ENCODE peak calls at places on chromosomes 6 and 20, in nine cellular contexts. I, S, Q, F, P, E, O, H and B are unnamed samples.

GRCh38 chr6:112360498-112360897 is 13.4 kb downstream of the RFPL4B start:
- DNase-seq in P (no peak), F (no peak), H (peak; percentile 44), Q (no peak), E (no peak), O (no peak), I (no peak), S (no peak), B (no peak)

GRCh38 chr6:39362487-39362865 is 40.0 kb upstream of the KCNK16 start:
- DNase-seq in I (peak; percentile 50), E (no peak), F (no peak), Q (no peak), O (no peak), S (no peak), H (no peak), P (no peak), B (peak; percentile 52)

GRCh38 chr6:52417675-52418111 is 2.4 kb upstream of the EFHC1 start:
- DNase-seq in I (no peak), P (no peak), E (no peak), S (no peak), H (peak; percentile 90), O (no peak), F (peak; percentile 36), Q (no peak), B (peak; percentile 81)

GRCh38 chr20:40980106-40980827 is 48.4 kb upstream of the TOP1 start:
- DNase-seq in S (no peak), E (no peak), F (no peak), H (no peak), O (no peak), P (no peak), Q (no peak), I (no peak), B (peak; percentile 44)

GRCh38 chr20:53676987-53677386 is 83.3 kb upstream of the ZNF217 start:
- DNase-seq in F (no peak), O (no peak), S (no peak), H (no peak), Q (no peak), P (no peak), E (no peak), I (no peak), B (no peak)

GRCh38 chr20:36179170-36179945 is 24.8 kb downstream of the EPB41L1 start:
- DNase-seq in Q (no peak), H (no peak), P (no peak), O (no peak), S (no peak), E (no peak), I (no peak), F (no peak), B (peak; percentile 77)

GRCh38 chr6:36848658-36849441 is 9.6 kb upstream of the CPNE5 start:
- DNase-seq in F (peak; percentile 75), P (peak; percentile 67), S (peak; percentile 83), I (no peak), Q (peak; percentile 65), E (no peak), H (no peak), O (peak; percentile 79), B (peak; percentile 25)

GRCh38 chr20:43923322-43923721 is 8.7 kb downstream of the TOX2 start:
- DNase-seq in E (no peak), S (no peak), O (no peak), F (no peak), I (no peak), P (no peak), Q (peak; percentile 24), H (no peak), B (no peak)

GRCh38 chr6:32974541-32975308 is 6.3 kb downstream of the BRD2 start:
- DNase-seq in I (no peak), P (no peak), O (no peak), H (no peak), Q (no peak), S (no peak), F (no peak), E (no peak), B (peak; percentile 84)

GRCh38 chr6:32977272-32977952 is 9.0 kb downstream of the BRD2 start:
- DNase-seq in P (no peak), H (no peak), O (no peak), F (no peak), I (no peak), Q (no peak), E (no peak), S (no peak), B (no peak)

GRCh38 chr6:32976334-32977069 is 8.1 kb downstream of the BRD2 start:
- DNase-seq in E (no peak), I (no peak), H (no peak), O (no peak), Q (no peak), F (no peak), P (no peak), S (no peak), B (no peak)

GRCh38 chr6:32973934-32974333 is 5.5 kb downstream of the BRD2 start:
- DNase-seq in F (no peak), I (no peak), O (no peak), P (no peak), H (peak; percentile 64), E (no peak), Q (no peak), S (no peak), B (peak; percentile 89)

DNA sequence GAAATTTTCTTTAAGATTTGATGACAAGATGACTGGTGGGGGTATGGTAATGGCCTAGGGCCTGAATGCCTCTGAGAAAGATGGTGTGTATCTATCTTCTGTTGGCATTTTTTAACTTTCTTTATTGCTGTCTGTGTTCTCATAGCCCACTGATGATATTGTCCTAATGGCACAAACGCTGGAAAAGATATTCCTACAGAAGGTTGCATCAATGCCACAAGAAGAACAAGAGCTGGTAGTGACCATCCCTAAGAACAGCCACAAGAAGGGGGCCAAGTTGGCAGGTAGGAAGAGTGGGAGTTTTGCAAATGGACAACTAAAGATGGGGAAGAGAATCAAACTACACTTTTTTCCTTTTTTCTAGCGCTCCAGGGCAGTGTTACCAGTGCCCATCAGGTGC is 7.5 kb downstream of the BRD2 start:
- DNase-seq in P (no peak), O (no peak), I (no peak), E (no peak), S (no peak), F (no peak), Q (no peak), H (no peak), B (peak; percentile 59)
- H3K4me1 ChIP-seq in P (peaks cover 49% of the 10 kb centered on the region), O (peaks cover 9% of the 10 kb centered on the region), I (peaks cover 47% of the 10 kb centered on the region), E (peaks cover 55% of the 10 kb centered on the region), S (peaks cover 50% of the 10 kb centered on the region), F (peaks cover 51% of the 10 kb centered on the region), Q (peaks cover 43% of the 10 kb centered on the region), H (peaks cover 5% of the 10 kb centered on the region), B (peaks cover 26% of the 10 kb centered on the region)

GRCh38 chr6:14110001-14110818 is 7.4 kb upstream of the CD83 start:
- DNase-seq in P (no peak), E (no peak), O (no peak), Q (no peak), I (no peak), S (no peak), H (no peak), F (no peak), B (no peak)

GRCh38 chr6:14107000-14107399 is 10.6 kb upstream of the CD83 start:
- DNase-seq in I (no peak), H (no peak), O (no peak), Q (no peak), S (no peak), E (no peak), P (no peak), F (no peak), B (no peak)

GRCh38 chr6:14109411-14109826 is 8.2 kb upstream of the CD83 start:
- DNase-seq in H (no peak), E (no peak), I (no peak), S (no peak), P (no peak), Q (no peak), O (no peak), F (no peak), B (no peak)

GRCh38 chr6:14105547-14105946 is 12.0 kb upstream of the CD83 start:
- DNase-seq in I (no peak), P (no peak), O (no peak), E (no peak), Q (no peak), S (no peak), F (no peak), H (no peak), B (no peak)

DNA sequence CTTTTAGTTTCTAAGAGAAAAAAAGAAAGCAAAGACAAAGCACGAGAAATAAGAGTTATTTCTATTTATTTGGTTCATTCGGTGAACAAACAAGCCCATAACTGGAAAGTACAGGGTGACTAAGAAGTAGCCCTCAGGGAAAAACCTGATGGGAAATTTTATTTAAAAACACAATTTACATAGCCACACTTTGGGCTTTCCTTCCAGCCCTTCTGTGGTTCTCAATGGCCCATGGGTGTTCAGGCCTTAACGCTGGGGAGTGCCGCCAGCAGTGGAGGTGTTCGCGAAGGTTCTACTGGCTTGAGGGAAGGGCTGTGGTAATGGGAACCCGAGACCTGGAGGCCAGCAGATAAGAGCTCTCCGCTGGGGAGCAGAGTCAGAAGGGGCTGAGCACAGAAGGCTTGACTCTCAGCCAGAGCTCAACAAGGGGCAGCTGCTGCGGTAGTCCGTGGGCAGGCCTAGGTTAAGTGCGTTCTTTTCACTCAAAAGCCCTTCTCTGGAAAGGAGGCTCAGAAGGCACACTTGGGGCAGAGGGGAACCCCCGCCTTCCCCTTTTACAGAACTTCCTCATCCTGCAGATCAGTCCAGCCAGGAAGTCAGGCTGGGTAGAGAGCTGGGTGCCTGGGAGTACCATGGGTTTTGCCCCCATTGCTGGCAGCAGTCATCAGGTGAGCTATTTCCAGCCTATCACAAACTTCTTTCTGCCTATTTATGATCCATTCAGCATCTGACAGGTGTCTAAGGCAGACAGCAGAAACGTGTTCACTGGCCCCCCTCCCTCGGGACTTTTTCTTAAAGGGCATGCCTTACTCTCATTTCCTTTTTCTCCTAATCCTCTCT is 8.8 kb upstream of the CD83 start:
- DNase-seq in Q (peak; percentile 70), S (peak; percentile 57), H (peak; percentile 12), P (no peak), F (peak; percentile 37), E (no peak), O (peak; percentile 88), I (peak; percentile 43), B (no peak)
- H3K4me3 ChIP-seq in Q (no peak overlapping the region), S (no peak overlapping the region), H (no peak overlapping the region), P (no peak overlapping the region), F (no peak overlapping the region), E (no peak overlapping the region), O (no peak overlapping the region), I (no peak overlapping the region), B (no peak overlapping the region)

GRCh38 chr6:301526-301925 is 9.2 kb downstream of the DUSP22 start:
- DNase-seq in I (no peak), H (no peak), P (no peak), E (no peak), O (no peak), F (no peak), S (no peak), Q (no peak), B (no peak)
- H3K9me3 ChIP-seq in I (no peaks in the 10 kb centered on the region), H (no peaks in the 10 kb centered on the region), P (no peaks in the 10 kb centered on the region), E (no peaks in the 10 kb centered on the region), O (no peaks in the 10 kb centered on the region), F (no peaks in the 10 kb centered on the region), S (no peaks in the 10 kb centered on the region), Q (no peaks in the 10 kb centered on the region), B (peaks cover 2% of the 10 kb centered on the region)

GRCh38 chr6:159995405-159995804 is 26.5 kb downstream of the IGF2R start:
- DNase-seq in F (no peak), O (no peak), H (no peak), Q (no peak), E (no peak), S (no peak), P (no peak), I (no peak), B (no peak)

GRCh38 chr6:159988983-159989454 is 20.1 kb downstream of the IGF2R start:
- DNase-seq in H (peak; percentile 73), P (no peak), I (no peak), E (no peak), F (no peak), Q (no peak), O (peak; percentile 57), S (no peak), B (no peak)

GRCh38 chr6:159989882-159990480 is 21.1 kb downstream of the IGF2R start:
- DNase-seq in I (no peak), P (no peak), E (no peak), O (no peak), S (no peak), Q (no peak), H (peak; percentile 79), F (no peak), B (no peak)

GRCh38 chr6:159989471-159989870 is 20.6 kb downstream of the IGF2R start:
- DNase-seq in E (no peak), P (no peak), Q (no peak), H (no peak), S (no peak), F (no peak), I (no peak), O (no peak), B (no peak)

DNA sequence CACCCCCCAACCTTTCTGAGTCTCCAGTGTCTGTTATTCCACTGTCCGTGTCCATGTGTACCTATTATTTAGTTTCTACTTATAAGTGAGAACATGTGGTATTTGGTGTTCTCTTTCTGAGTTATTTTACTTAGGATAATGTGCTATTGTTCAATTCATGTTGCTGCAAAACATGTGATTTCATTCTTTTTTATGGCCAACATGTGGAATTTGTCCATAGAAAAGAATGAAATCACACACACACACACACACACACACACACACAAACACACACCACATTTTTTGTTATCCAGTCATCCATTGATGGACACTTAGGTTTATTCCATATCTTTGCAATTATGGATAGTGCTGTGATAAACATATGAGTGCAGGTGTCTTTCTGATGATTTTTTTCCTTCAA is 23.5 kb downstream of the IGF2R start:
- DNase-seq in E (no peak), O (no peak), S (no peak), F (no peak), P (no peak), H (no peak), Q (no peak), I (no peak), B (no peak)
- H3K4me1 ChIP-seq in E (no peaks in the 10 kb centered on the region), O (peaks cover 21% of the 10 kb centered on the region), S (peaks cover 27% of the 10 kb centered on the region), F (peaks cover 46% of the 10 kb centered on the region), P (peaks cover 59% of the 10 kb centered on the region), H (peaks cover 5% of the 10 kb centered on the region), Q (peaks cover 27% of the 10 kb centered on the region), I (peaks cover 33% of the 10 kb centered on the region), B (peaks cover 18% of the 10 kb centered on the region)